ENCODE peak calls at places on chromosomes 7 and 10, in eight cellular contexts. J, W, P, F, R, Z, K and U are unnamed samples.

GRCh38 chr7:73812996-73813395 is 17.8 kb upstream of the CLDN4 start:
- DNase-seq in P (no peak), J (no peak), F (no peak), Z (no peak), W (no peak), R (no peak), K (no peak), U (no peak)

GRCh38 chr10:132510174-132510611 is 27.4 kb upstream of the INPP5A start:
- DNase-seq in Z (no peak), W (no peak), J (no peak), F (no peak), K (no peak), P (no peak), R (no peak), U (no peak)

GRCh38 chr7:143892527-143893300 is 9.3 kb downstream of the TCAF1 start:
- DNase-seq in F (peak; percentile 50), J (no peak), P (peak; percentile 74), W (no peak), Z (peak; percentile 55), K (peak; percentile 38), R (no peak), U (no peak)

GRCh38 chr10:55476129-55476528 is 675.1 kb upstream of the PCDH15 start:
- DNase-seq in J (no peak), P (no peak), K (no peak), Z (no peak), F (no peak), W (no peak), R (no peak), U (no peak)

GRCh38 chr10:70255329-70256299 is 22.4 kb upstream of the PPA1 start:
- DNase-seq in K (no peak), Z (no peak), W (no peak), P (peak; percentile 65), R (no peak), F (no peak), J (peak; percentile 81), U (no peak)

GRCh38 chr10:44963772-44964633 is 4.4 kb downstream of the RASSF4 start:
- DNase-seq in W (no peak), F (peak; percentile 90), J (no peak), Z (no peak), K (no peak), P (no peak), R (no peak), U (peak; percentile 89)

GRCh38 chr10:72308320-72308987 is 34.7 kb downstream of the DDIT4 start:
- DNase-seq in F (no peak), P (peak; percentile 65), Z (no peak), J (peak; percentile 67), K (peak; percentile 75), R (peak; percentile 71), W (no peak), U (no peak)

GRCh38 chr7:97337849-97338248 is 220.4 kb downstream of the SDHAF3 start:
- DNase-seq in Z (no peak), K (no peak), F (no peak), R (no peak), W (no peak), P (no peak), J (no peak), U (no peak)

GRCh38 chr7:149666360-149666905 is 107.0 kb downstream of the ZNF467 start:
- DNase-seq in R (no peak), P (peak; percentile 26), J (no peak), K (no peak), Z (no peak), F (no peak), W (no peak), U (no peak)

GRCh38 chr10:19874791-19875190 is 58.6 kb downstream of the PLXDC2 start:
- DNase-seq in Z (no peak), W (no peak), F (no peak), R (no peak), P (no peak), K (no peak), J (peak; percentile 12), U (no peak)

GRCh38 chr10:73932625-73933112 is 21.7 kb downstream of the PLAU start:
- DNase-seq in W (no peak), F (no peak), P (no peak), R (no peak), Z (no peak), K (no peak), J (no peak), U (no peak)

GRCh38 chr7:143069912-143070500 is 17.9 kb downstream of the OR6V1 start:
- DNase-seq in F (no peak), W (no peak), J (no peak), Z (no peak), R (no peak), P (no peak), K (no peak), U (no peak)

GRCh38 chr7:93228302-93228701 is 2.0 kb upstream of the HEPACAM2 start:
- DNase-seq in P (peak; percentile 81), J (no peak), Z (no peak), W (no peak), R (peak; percentile 59), K (peak; percentile 38), F (no peak), U (no peak)

DNA sequence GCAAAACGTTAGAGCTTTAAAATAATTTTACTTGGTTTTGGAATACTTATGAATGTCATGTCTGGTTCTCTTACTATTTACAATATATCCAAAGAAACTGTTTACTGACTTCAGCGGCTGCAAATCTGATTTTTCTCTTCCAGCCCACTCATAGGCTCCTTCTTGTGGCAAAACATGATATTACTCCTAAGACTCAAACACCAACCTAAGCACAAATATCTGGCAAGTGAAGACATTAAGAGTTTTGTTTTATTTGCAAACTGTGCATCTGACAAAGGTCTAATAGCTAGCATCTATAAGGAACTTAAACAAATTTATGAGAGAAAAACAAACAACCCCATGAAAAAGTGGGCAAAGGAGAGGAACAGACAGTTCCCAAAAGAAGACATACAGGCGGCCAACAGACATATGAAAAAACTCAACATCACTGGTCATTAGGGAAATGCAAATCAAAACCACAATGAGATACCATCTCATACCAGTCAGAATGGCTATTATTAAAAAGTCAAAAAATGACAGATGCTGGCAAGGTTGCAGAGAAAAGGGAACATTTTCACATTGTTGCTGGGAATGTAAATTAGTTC is 20.3 kb upstream of the GJC3 start:
- DNase-seq in Z (no peak), W (no peak), R (peak; percentile 8), K (no peak), J (no peak), P (peak; percentile 14), F (no peak), U (no peak)
- TF ChIP-seq CTCF in Z (peak; percentile 46), W (peak; percentile 49), R (peak; percentile 67), K (peak; percentile 12), J (peak; percentile 11), P (peak; percentile 41), F (peak; percentile 35), U (no peak)

GRCh38 chr10:28250358-28250757 is 52.5 kb downstream of the MPP7 start:
- DNase-seq in P (no peak), F (no peak), K (no peak), R (no peak), W (no peak), J (no peak), Z (no peak), U (no peak)

GRCh38 chr10:28253174-28253783 is 49.6 kb downstream of the MPP7 start:
- DNase-seq in W (no peak), J (no peak), P (no peak), R (no peak), Z (no peak), F (no peak), K (no peak), U (no peak)

GRCh38 chr10:28249512-28249911 is 53.4 kb downstream of the MPP7 start:
- DNase-seq in R (no peak), Z (no peak), K (no peak), W (no peak), J (no peak), P (no peak), F (no peak), U (no peak)

GRCh38 chr10:28248092-28248491 is 54.8 kb downstream of the MPP7 start:
- DNase-seq in W (no peak), F (no peak), K (peak; percentile 14), J (no peak), Z (no peak), R (no peak), P (no peak), U (peak; percentile 36)

GRCh38 chr10:28250782-28251181 is 52.1 kb downstream of the MPP7 start:
- DNase-seq in J (no peak), F (no peak), Z (no peak), W (no peak), K (no peak), P (peak; percentile 61), R (peak; percentile 39), U (no peak)
- TF ChIP-seq CTCF in J (peak; percentile 40), F (no peak), Z (peak; percentile 52), W (peak; percentile 52), K (peak; percentile 40), P (peak; percentile 71), R (peak; percentile 77), U (peak; percentile 43)

DNA sequence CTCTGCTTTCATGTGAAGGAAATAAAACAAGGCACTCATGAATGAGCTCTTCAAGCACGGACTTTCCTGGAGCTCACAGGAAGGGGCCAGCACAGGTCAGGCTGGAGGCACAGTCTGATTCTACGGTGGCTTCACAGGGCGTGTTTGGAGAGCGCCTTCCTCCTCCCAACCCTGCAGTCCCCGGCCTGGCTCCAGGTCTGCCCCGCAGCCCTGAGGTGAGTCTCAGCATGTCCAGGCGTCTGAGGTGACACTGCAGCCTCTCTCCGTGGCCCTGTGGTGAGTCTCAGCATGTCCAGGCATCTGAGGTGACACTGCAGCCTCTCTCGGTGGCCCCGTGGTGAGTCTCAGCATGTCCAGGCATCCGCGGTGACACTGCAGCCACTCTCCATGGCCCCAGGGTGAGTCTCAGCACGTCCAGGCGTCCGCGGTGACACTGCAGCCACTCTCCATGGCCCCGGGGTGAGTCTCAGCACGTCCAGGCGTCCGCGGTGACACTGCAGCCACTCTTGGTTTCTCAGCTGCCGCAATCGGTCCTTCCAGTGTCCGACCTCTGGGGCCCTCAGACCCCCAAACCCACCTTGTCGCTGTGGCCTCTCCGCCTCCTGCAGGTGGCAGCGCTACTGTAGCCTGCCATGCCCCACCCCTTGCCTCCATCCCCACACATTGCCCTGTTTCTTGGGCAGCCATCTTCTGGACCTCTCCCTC is 381.7 kb downstream of the DNAJB6 start:
- DNase-seq in Z (no peak), W (no peak), R (no peak), P (no peak), K (no peak), J (no peak), F (no peak), U (no peak)
- TF ChIP-seq CTCF in Z (no peak), W (no peak), R (no peak), P (no peak), K (no peak), J (no peak), F (peak; percentile 26), U (no peak)

GRCh38 chr10:87058171-87058570 is 36.5 kb downstream of the GLUD1 start:
- DNase-seq in F (no peak), Z (no peak), J (no peak), R (no peak), W (no peak), P (no peak), K (no peak), U (no peak)

GRCh38 chr10:87059401-87059800 is 35.2 kb downstream of the GLUD1 start:
- DNase-seq in W (no peak), F (no peak), P (no peak), Z (no peak), J (no peak), K (no peak), R (no peak), U (no peak)

GRCh38 chr10:87053577-87054181 is 33.6 kb downstream of the FAM25A start:
- DNase-seq in P (no peak), Z (no peak), W (no peak), J (no peak), F (no peak), R (no peak), K (no peak), U (no peak)

GRCh38 chr10:87053121-87053520 is 33.0 kb downstream of the FAM25A start:
- DNase-seq in F (no peak), P (no peak), K (no peak), Z (peak; percentile 59), W (no peak), J (no peak), R (no peak), U (no peak)

GRCh38 chr10:87054373-87055295 is 34.5 kb downstream of the FAM25A start:
- DNase-seq in K (peak; percentile 43), J (no peak), F (peak; percentile 76), R (peak; percentile 65), P (no peak), W (no peak), Z (no peak), U (no peak)
- TF ChIP-seq CTCF in K (no peak), J (no peak), F (peak; percentile 59), R (peak; percentile 76), P (no peak), W (no peak), Z (no peak), U (no peak)